ENCODE peak calls at places on chromosomes 16 and 17, in nine cellular contexts. O, I, L, R, V, X, D, G and C are unnamed samples.

GRCh38 chr16:22071352-22071923 is 20.9 kb upstream of the VWA3A start:
- DNase-seq in I (no peak), V (no peak), R (peak), G (no peak), L (no peak), O (no peak), X (peak), D (no peak), C (no peak)

GRCh38 chr16:68490829-68491575 is 42.7 kb upstream of the SMPD3 start:
- DNase-seq in X (peak), I (peak), R (peak), V (no peak), D (no peak), G (no peak), L (no peak), O (no peak), C (peak)

GRCh38 chr16:2855536-2855935 is 2.4 kb downstream of the PRSS22 start:
- DNase-seq in I (no peak), O (no peak), D (no peak), X (no peak), G (no peak), L (no peak), V (no peak), R (no peak), C (no peak)

GRCh38 chr17:34413443-34414076 is 50.5 kb upstream of the CCL1 start:
- DNase-seq in R (no peak), D (no peak), O (no peak), V (no peak), X (peak), L (no peak), G (no peak), I (no peak), C (no peak)

GRCh38 chr16:25488435-25488834 is 203.3 kb upstream of the HS3ST4 start:
- DNase-seq in I (no peak), V (no peak), G (no peak), O (no peak), D (no peak), R (no peak), X (no peak), L (no peak), C (no peak)

GRCh38 chr17:58446086-58446485 is 28.8 kb upstream of the RNF43 start:
- DNase-seq in D (no peak), R (peak), G (no peak), O (no peak), L (no peak), I (no peak), X (no peak), V (no peak), C (no peak)

GRCh38 chr16:80909720-80910119 is 97.0 kb downstream of the CMC2 start:
- DNase-seq in O (no peak), R (no peak), D (no peak), L (no peak), V (no peak), X (no peak), I (no peak), G (no peak), C (no peak)

GRCh38 chr17:63919311-63919723 is 678 bp upstream of the GH1 start:
- DNase-seq in O (peak), X (peak), V (peak), D (no peak), I (peak), G (peak), R (peak), L (peak), C (peak)

GRCh38 chr16:56625943-56626654 is 518 bp downstream of the MT1E start:
- DNase-seq in I (peak), G (no peak), D (no peak), O (no peak), X (peak), L (no peak), V (no peak), R (no peak), C (peak)

GRCh38 chr17:50661795-50662391 is 27.2 kb downstream of the ABCC3 start:
- DNase-seq in L (no peak), I (peak), V (peak), G (no peak), R (peak), D (peak), X (peak), O (peak), C (peak)

GRCh38 chr17:32878211-32878610 is 1.3 kb upstream of the MYO1D start:
- DNase-seq in G (no peak), X (peak), D (no peak), L (no peak), I (peak), V (no peak), O (no peak), R (no peak), C (no peak)

GRCh38 chr17:9115446-9116265 is 94.3 kb downstream of the NTN1 start:
- DNase-seq in O (peak), L (peak), D (no peak), X (peak), I (no peak), V (peak), R (peak), G (peak), C (peak)

GRCh38 chr17:71412803-71413202 is 708.0 kb upstream of the SOX9 start:
- DNase-seq in O (no peak), G (no peak), D (no peak), L (no peak), I (no peak), V (no peak), R (no peak), X (peak), C (peak)

GRCh38 chr17:29168079-29168758 is 12.0 kb downstream of the MYO18A start:
- DNase-seq in I (no peak), D (no peak), R (no peak), L (no peak), X (peak), V (no peak), O (no peak), G (no peak), C (no peak)

GRCh38 chr17:55303701-55304145 is 39.0 kb downstream of the HLF start:
- DNase-seq in L (no peak), I (no peak), X (peak), G (no peak), V (no peak), R (no peak), D (no peak), O (no peak), C (no peak)

GRCh38 chr17:338442-339192 is 14.0 kb downstream of the RPH3AL start:
- DNase-seq in L (no peak), I (no peak), R (no peak), O (no peak), X (no peak), G (no peak), D (peak), V (no peak), C (peak)

GRCh38 chr17:69769050-69769449 is 306.0 kb upstream of the KCNJ16 start:
- DNase-seq in X (no peak), V (no peak), I (no peak), L (no peak), D (no peak), O (no peak), G (no peak), R (no peak), C (no peak)

GRCh38 chr17:79080761-79081290 is 6.2 kb downstream of the ENGASE start:
- DNase-seq in R (no peak), L (no peak), I (no peak), V (no peak), D (no peak), G (no peak), O (no peak), X (no peak), C (no peak)

GRCh38 chr17:19645608-19646250 is 2.8 kb upstream of the ALDH3A2 start:
- DNase-seq in V (peak), G (peak), I (no peak), O (peak), X (peak), R (peak), L (peak), D (no peak), C (peak)

GRCh38 chr17:78583091-78583490 is 5.9 kb upstream of the DNAH17 start:
- DNase-seq in V (no peak), I (no peak), D (no peak), R (peak), L (no peak), O (no peak), X (peak), G (no peak), C (no peak)

GRCh38 chr17:38464723-38465419 is 36.6 kb downstream of the ARHGAP23 start:
- DNase-seq in O (no peak), X (peak), G (no peak), V (no peak), D (no peak), L (peak), R (peak), I (peak), C (peak)

GRCh38 chr17:82808921-82809905 is 30.6 kb downstream of the ZNF750 start:
- DNase-seq in V (no peak), I (no peak), L (no peak), O (no peak), R (no peak), D (no peak), G (no peak), X (no peak), C (no peak)

GRCh38 chr17:66829883-66830282 is 5.0 kb upstream of the CACNG5 start:
- DNase-seq in O (no peak), L (no peak), I (no peak), R (peak), X (no peak), D (no peak), V (no peak), G (no peak), C (no peak)